ENCODE peak calls at places on chromosomes 16 and 17, in five cellular contexts. One of them, this sample, is unnamed.

GRCh38 chr16:24463196-24463945 is 76.0 kb upstream of the RBBP6 start:
- DNase-seq in GM23338: no peak
- DNase-seq in osteocyte: no peak
- DNase-seq in activated B cell treated with CpG ODN at 0.5 μM for 24 hours: no peak
- DNase-seq in H1: no peak
- DNase-seq in this sample: no peak

GRCh38 chr16:64469906-64470702 is 651.8 kb downstream of the CDH11 start:
- DNase-seq in GM23338: no peak
- DNase-seq in osteocyte: no peak
- DNase-seq in activated B cell treated with CpG ODN at 0.5 μM for 24 hours: no peak
- DNase-seq in H1: no peak
- DNase-seq in this sample: no peak

GRCh38 chr16:3774819-3775218 is 57.5 kb upstream of the TRAP1 start:
- DNase-seq in GM23338: no peak
- DNase-seq in osteocyte: no peak
- DNase-seq in activated B cell treated with CpG ODN at 0.5 μM for 24 hours: no peak
- DNase-seq in H1: no peak
- DNase-seq in this sample: no peak

GRCh38 chr17:11412653-11413052 is 171.6 kb downstream of the SHISA6 start:
- DNase-seq in GM23338: no peak
- DNase-seq in osteocyte: no peak
- DNase-seq in activated B cell treated with CpG ODN at 0.5 μM for 24 hours: no peak
- DNase-seq in H1: no peak
- DNase-seq in this sample: no peak

GRCh38 chr17:44906010-44906646 is 6.9 kb upstream of the EFTUD2 start:
- DNase-seq in GM23338: no peak
- DNase-seq in osteocyte: no peak
- DNase-seq in activated B cell treated with CpG ODN at 0.5 μM for 24 hours: no peak
- DNase-seq in H1: no peak
- DNase-seq in this sample: no peak

GRCh38 chr17:33038740-33039139 is 47.1 kb downstream of the SPACA3 start:
- DNase-seq in GM23338: peak; percentile 80
- DNase-seq in osteocyte: peak; percentile 72
- DNase-seq in activated B cell treated with CpG ODN at 0.5 μM for 24 hours: no peak
- DNase-seq in H1: peak; percentile 89
- DNase-seq in this sample: no peak

GRCh38 chr16:85928411-85928820 is 29.5 kb downstream of the IRF8 start:
- DNase-seq in GM23338: no peak
- DNase-seq in osteocyte: no peak
- DNase-seq in activated B cell treated with CpG ODN at 0.5 μM for 24 hours: no peak
- DNase-seq in H1: no peak
- DNase-seq in this sample: no peak

GRCh38 chr17:33686171-33686570 is 393.1 kb upstream of the ASIC2 start:
- DNase-seq in GM23338: peak; percentile 50
- DNase-seq in osteocyte: no peak
- DNase-seq in activated B cell treated with CpG ODN at 0.5 μM for 24 hours: no peak
- DNase-seq in H1: peak; percentile 77
- DNase-seq in this sample: no peak

GRCh38 chr16:68644303-68644702 is 807 bp upstream of the CDH3 start:
- DNase-seq in GM23338: peak; percentile 74
- DNase-seq in osteocyte: no peak
- DNase-seq in activated B cell treated with CpG ODN at 0.5 μM for 24 hours: no peak
- DNase-seq in H1: peak; percentile 57
- DNase-seq in this sample: no peak

GRCh38 chr17:59761385-59762021 is 54.0 kb downstream of the VMP1 start:
- DNase-seq in GM23338: peak; percentile 67
- DNase-seq in osteocyte: no peak
- DNase-seq in activated B cell treated with CpG ODN at 0.5 μM for 24 hours: no peak
- DNase-seq in H1: no peak
- DNase-seq in this sample: no peak

GRCh38 chr16:3971261-3971660 is 90.7 kb upstream of the CREBBP start:
- DNase-seq in GM23338: no peak
- DNase-seq in osteocyte: no peak
- DNase-seq in activated B cell treated with CpG ODN at 0.5 μM for 24 hours: no peak
- DNase-seq in H1: no peak
- DNase-seq in this sample: no peak

GRCh38 chr16:86496262-86496928 is 13.9 kb upstream of the FOXF1 start:
- DNase-seq in GM23338: no peak
- DNase-seq in osteocyte: no peak
- DNase-seq in activated B cell treated with CpG ODN at 0.5 μM for 24 hours: no peak
- DNase-seq in H1: no peak
- DNase-seq in this sample: no peak

GRCh38 chr17:27968206-27968732 is 74.2 kb upstream of the NLK start:
- DNase-seq in GM23338: no peak
- DNase-seq in osteocyte: no peak
- DNase-seq in activated B cell treated with CpG ODN at 0.5 μM for 24 hours: no peak
- DNase-seq in H1: no peak
- DNase-seq in this sample: no peak

GRCh38 chr16:84281077-84281476 is 13.6 kb upstream of the WFDC1 start:
- DNase-seq in GM23338: peak; percentile 72
- DNase-seq in osteocyte: no peak
- DNase-seq in activated B cell treated with CpG ODN at 0.5 μM for 24 hours: no peak
- DNase-seq in H1: peak; percentile 74
- DNase-seq in this sample: no peak

GRCh38 chr16:71569621-71570020 is 7.3 kb downstream of the TAT start:
- DNase-seq in GM23338: no peak
- DNase-seq in osteocyte: no peak
- DNase-seq in activated B cell treated with CpG ODN at 0.5 μM for 24 hours: no peak
- DNase-seq in H1: no peak
- DNase-seq in this sample: no peak

GRCh38 chr17:8818654-8819330 is 19.6 kb upstream of the MFSD6L start:
- DNase-seq in GM23338: no peak
- DNase-seq in osteocyte: peak; percentile 72
- DNase-seq in activated B cell treated with CpG ODN at 0.5 μM for 24 hours: no peak
- DNase-seq in H1: peak; percentile 44
- DNase-seq in this sample: no peak

GRCh38 chr16:82379601-82380000 is 209.6 kb upstream of the MPHOSPH6 start:
- DNase-seq in GM23338: no peak
- DNase-seq in osteocyte: no peak
- DNase-seq in activated B cell treated with CpG ODN at 0.5 μM for 24 hours: no peak
- DNase-seq in H1: no peak
- DNase-seq in this sample: no peak

GRCh38 chr16:70512456-70512855 is 10.9 kb downstream of the COG4 start:
- DNase-seq in GM23338: no peak
- DNase-seq in osteocyte: no peak
- DNase-seq in activated B cell treated with CpG ODN at 0.5 μM for 24 hours: no peak
- DNase-seq in H1: no peak
- DNase-seq in this sample: no peak

GRCh38 chr16:65336169-65336568 is 214.3 kb upstream of the CDH11 start:
- DNase-seq in GM23338: no peak
- DNase-seq in osteocyte: no peak
- DNase-seq in activated B cell treated with CpG ODN at 0.5 μM for 24 hours: no peak
- DNase-seq in H1: no peak
- DNase-seq in this sample: no peak

GRCh38 chr17:73643846-73644144 is 450 bp downstream of the SDK2 start:
- DNase-seq in GM23338: no peak
- DNase-seq in osteocyte: no peak
- DNase-seq in activated B cell treated with CpG ODN at 0.5 μM for 24 hours: no peak
- DNase-seq in H1: no peak
- DNase-seq in this sample: no peak

GRCh38 chr17:35605753-35606152 is 18.6 kb downstream of the AP2B1 start:
- DNase-seq in GM23338: no peak
- DNase-seq in osteocyte: no peak
- DNase-seq in activated B cell treated with CpG ODN at 0.5 μM for 24 hours: no peak
- DNase-seq in H1: no peak
- DNase-seq in this sample: no peak

GRCh38 chr17:36461330-36462110 is 25.0 kb upstream of the ZNHIT3 start:
- DNase-seq in GM23338: no peak
- DNase-seq in osteocyte: no peak
- DNase-seq in activated B cell treated with CpG ODN at 0.5 μM for 24 hours: no peak
- DNase-seq in H1: no peak
- DNase-seq in this sample: no peak

GRCh38 chr17:71966459-71967313 is 154.1 kb upstream of the SOX9 start:
- DNase-seq in GM23338: no peak
- DNase-seq in osteocyte: no peak
- DNase-seq in activated B cell treated with CpG ODN at 0.5 μM for 24 hours: no peak
- DNase-seq in H1: no peak
- DNase-seq in this sample: no peak

GRCh38 chr17:81931557-81932332 is 4.2 kb upstream of the MAFG start:
- DNase-seq in GM23338: no peak
- DNase-seq in osteocyte: no peak
- DNase-seq in activated B cell treated with CpG ODN at 0.5 μM for 24 hours: no peak
- DNase-seq in H1: no peak
- DNase-seq in this sample: no peak

GRCh38 chr17:7559307-7560171 is 989 bp downstream of the TNFSF13 start:
- DNase-seq in GM23338: no peak
- DNase-seq in osteocyte: no peak
- DNase-seq in activated B cell treated with CpG ODN at 0.5 μM for 24 hours: no peak
- DNase-seq in H1: no peak
- DNase-seq in this sample: no peak

GRCh38 chr17:624341-624860 is 90.2 kb downstream of the VPS53 start:
- DNase-seq in GM23338: peak; percentile 7
- DNase-seq in osteocyte: no peak
- DNase-seq in activated B cell treated with CpG ODN at 0.5 μM for 24 hours: no peak
- DNase-seq in H1: no peak
- DNase-seq in this sample: no peak

GRCh38 chr16:720507-720989 is 398 bp upstream of the ANTKMT start:
- DNase-seq in GM23338: peak; percentile 73
- DNase-seq in osteocyte: no peak
- DNase-seq in activated B cell treated with CpG ODN at 0.5 μM for 24 hours: no peak
- DNase-seq in H1: no peak
- DNase-seq in this sample: no peak

GRCh38 chr16:21301895-21302291 is 23.8 kb upstream of the CRYM start:
- DNase-seq in GM23338: no peak
- DNase-seq in osteocyte: no peak
- DNase-seq in activated B cell treated with CpG ODN at 0.5 μM for 24 hours: no peak
- DNase-seq in H1: no peak
- DNase-seq in this sample: no peak

GRCh38 chr16:88549671-88550643 is 20.2 kb upstream of the ZC3H18 start:
- DNase-seq in GM23338: no peak
- DNase-seq in osteocyte: no peak
- DNase-seq in activated B cell treated with CpG ODN at 0.5 μM for 24 hours: no peak
- DNase-seq in H1: no peak
- DNase-seq in this sample: no peak

GRCh38 chr16:27323781-27324561 is 10.2 kb downstream of the IL4R start:
- DNase-seq in GM23338: no peak
- DNase-seq in osteocyte: no peak
- DNase-seq in activated B cell treated with CpG ODN at 0.5 μM for 24 hours: no peak
- DNase-seq in H1: no peak
- DNase-seq in this sample: no peak

GRCh38 chr17:82821554-82821953 is 18.3 kb downstream of the ZNF750 start:
- DNase-seq in GM23338: no peak
- DNase-seq in osteocyte: no peak
- DNase-seq in activated B cell treated with CpG ODN at 0.5 μM for 24 hours: no peak
- DNase-seq in H1: no peak
- DNase-seq in this sample: no peak

GRCh38 chr17:3995067-3995466 is 30.8 kb upstream of the ATP2A3 start:
- DNase-seq in GM23338: no peak
- DNase-seq in osteocyte: no peak
- DNase-seq in activated B cell treated with CpG ODN at 0.5 μM for 24 hours: no peak
- DNase-seq in H1: no peak
- DNase-seq in this sample: no peak

GRCh38 chr17:46026815-46027125 is 27.7 kb downstream of the STH start:
- DNase-seq in GM23338: no peak
- DNase-seq in osteocyte: no peak
- DNase-seq in activated B cell treated with CpG ODN at 0.5 μM for 24 hours: no peak
- DNase-seq in H1: no peak
- DNase-seq in this sample: no peak

GRCh38 chr16:14286381-14287230 is 215.5 kb downstream of the MRTFB start:
- DNase-seq in GM23338: peak; percentile 77
- DNase-seq in osteocyte: no peak
- DNase-seq in activated B cell treated with CpG ODN at 0.5 μM for 24 hours: no peak
- DNase-seq in H1: peak; percentile 74
- DNase-seq in this sample: peak; percentile 62
- TF ChIP-seq CTCF in GM23338: no peak
- TF ChIP-seq CTCF in osteocyte: no peak
- TF ChIP-seq CTCF in activated B cell treated with CpG ODN at 0.5 μM for 24 hours: no peak
- TF ChIP-seq CTCF in H1: no peak
- TF ChIP-seq CTCF in this sample: no peak

DNA sequence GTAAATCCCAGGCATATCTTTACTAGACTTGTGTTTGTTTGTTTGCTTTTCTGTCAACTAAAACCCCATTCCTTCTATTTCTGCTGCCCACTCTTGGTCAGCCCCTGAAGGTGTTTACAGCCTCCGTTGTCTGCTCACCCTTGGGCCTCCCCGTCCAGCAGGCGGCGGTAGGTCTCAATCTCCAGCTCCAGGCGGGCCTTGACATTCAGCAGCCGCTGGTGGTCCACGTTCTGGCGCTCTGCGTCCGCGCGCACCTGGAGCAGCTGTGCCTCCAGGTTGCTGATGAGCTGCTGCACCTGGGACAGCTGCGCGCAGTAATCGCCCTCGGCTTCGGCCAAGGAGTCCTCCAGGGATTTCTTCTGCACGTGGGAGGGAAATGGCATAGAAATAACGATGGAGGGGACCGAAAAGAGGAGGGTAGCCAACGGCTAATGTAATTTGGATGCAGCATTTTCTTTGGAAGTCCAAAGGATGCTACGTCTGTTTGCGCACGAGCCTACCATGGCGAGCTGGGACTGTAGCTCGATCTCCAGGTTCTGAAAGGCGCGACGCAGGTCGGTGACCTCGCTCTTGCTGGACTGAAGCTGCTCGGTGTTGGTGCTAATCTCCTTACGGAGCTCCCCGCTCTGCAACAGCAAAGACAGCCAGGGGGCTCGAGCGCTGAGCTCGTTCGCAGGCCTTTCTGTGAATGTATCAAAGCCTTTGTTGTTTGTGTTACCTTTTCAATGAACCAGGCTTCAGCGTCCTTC is 3.9 kb downstream of the KRT12 start:
- DNase-seq in GM23338: peak; percentile 96
- DNase-seq in osteocyte: no peak
- DNase-seq in activated B cell treated with CpG ODN at 0.5 μM for 24 hours: no peak
- DNase-seq in H1: peak; percentile 91
- DNase-seq in this sample: no peak
- TF ChIP-seq CTCF in GM23338: peak; percentile 91
- TF ChIP-seq CTCF in osteocyte: peak; percentile 27
- TF ChIP-seq CTCF in activated B cell treated with CpG ODN at 0.5 μM for 24 hours: no peak
- TF ChIP-seq CTCF in H1: peak; percentile 95
- TF ChIP-seq CTCF in this sample: peak; percentile 56

GRCh38 chr17:15882058-15882720 is 62.7 kb upstream of the ADORA2B start:
- DNase-seq in GM23338: peak; percentile 69
- DNase-seq in osteocyte: no peak
- DNase-seq in activated B cell treated with CpG ODN at 0.5 μM for 24 hours: no peak
- DNase-seq in H1: peak; percentile 61
- DNase-seq in this sample: no peak
- TF ChIP-seq CTCF in GM23338: peak; percentile 66
- TF ChIP-seq CTCF in osteocyte: no peak
- TF ChIP-seq CTCF in activated B cell treated with CpG ODN at 0.5 μM for 24 hours: no peak
- TF ChIP-seq CTCF in H1: peak; percentile 71
- TF ChIP-seq CTCF in this sample: peak; percentile 42

DNA sequence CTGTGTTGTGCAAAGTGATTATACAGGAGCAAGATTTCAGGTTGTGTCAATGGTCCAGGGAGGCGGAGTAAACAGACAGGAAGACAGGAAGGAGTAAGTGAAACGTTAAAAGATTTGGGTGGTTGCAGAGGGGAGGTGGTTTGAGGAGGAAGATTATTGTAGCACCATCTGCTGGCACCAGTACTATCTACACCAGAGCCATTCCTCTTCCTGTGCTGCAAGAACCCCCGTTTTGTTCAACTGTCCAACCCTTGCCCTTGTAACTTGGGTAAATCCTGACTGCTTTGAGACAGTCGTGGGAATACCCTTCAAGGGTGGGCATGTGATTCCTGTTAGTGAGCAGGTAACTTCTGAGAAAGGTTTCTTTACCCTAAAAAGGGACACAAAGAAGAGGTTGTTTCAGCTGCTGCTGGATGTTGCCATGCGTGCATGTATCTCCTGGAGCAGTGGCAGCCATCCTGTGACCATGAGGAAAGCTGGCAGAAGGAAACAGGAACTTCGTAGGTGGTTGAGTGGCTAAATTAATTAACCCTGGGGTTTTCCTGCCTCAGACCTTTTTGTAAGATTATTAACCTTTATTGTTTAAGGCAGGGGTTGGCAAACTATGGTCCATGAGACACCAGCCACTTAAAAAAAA is 124.1 kb downstream of the PRKCA start:
- DNase-seq in GM23338: peak; percentile 65
- DNase-seq in osteocyte: no peak
- DNase-seq in activated B cell treated with CpG ODN at 0.5 μM for 24 hours: no peak
- DNase-seq in H1: no peak
- DNase-seq in this sample: no peak
- TF ChIP-seq CTCF in GM23338: peak; percentile 68
- TF ChIP-seq CTCF in osteocyte: peak; percentile 38
- TF ChIP-seq CTCF in activated B cell treated with CpG ODN at 0.5 μM for 24 hours: no peak
- TF ChIP-seq CTCF in H1: peak; percentile 32
- TF ChIP-seq CTCF in this sample: peak; percentile 32

This sample was measured in type B pancreatic cell.